ENCODE peak calls at places on chromosomes 11 and 22, in four cellular contexts. Y is HCT116, F is OCI-LY7, L is gastrocnemius medialis. V is an unnamed sample. For H3K36me3, the result is how much of the 10 kb centered on the place peaks cover.

GRCh38 chr11:59463176-59463575 is 6.4 kb downstream of the OR4D6 start:
- DNase-seq in Y (no peak), F (no peak), L (no peak), V (no peak)

GRCh38 chr11:35061516-35062440 is 77.2 kb upstream of the CD44 start:
- DNase-seq in L (no peak), Y (no peak), F (no peak), V (no peak)

GRCh38 chr11:75795276-75796090 is 19.5 kb upstream of the UVRAG start:
- DNase-seq in Y (no peak), F (no peak), L (no peak), V (no peak)

GRCh38 chr11:26947904-26948639 is 45.8 kb upstream of the FIBIN start:
- DNase-seq in Y (no peak), L (no peak), F (no peak), V (no peak)

GRCh38 chr11:26229270-26229669 is 102.7 kb upstream of the ANO3 start:
- DNase-seq in Y (no peak), F (no peak), L (no peak), V (no peak)

GRCh38 chr11:26558191-26558590 is 13.9 kb downstream of the MUC15 start:
- DNase-seq in Y (no peak), F (no peak), L (no peak), V (no peak)

GRCh38 chr11:16924826-16925494 is 89.3 kb downstream of the PLEKHA7 start:
- DNase-seq in L (peak), F (no peak), Y (peak), V (no peak)

GRCh38 chr11:27718346-27718852 is 18.1 kb upstream of the BDNF start:
- DNase-seq in F (no peak), L (no peak), Y (peak), V (no peak)

GRCh38 chr11:134560566-134561347 is 148.7 kb upstream of the B3GAT1 start:
- DNase-seq in Y (no peak), F (no peak), L (no peak), V (no peak)

DNA sequence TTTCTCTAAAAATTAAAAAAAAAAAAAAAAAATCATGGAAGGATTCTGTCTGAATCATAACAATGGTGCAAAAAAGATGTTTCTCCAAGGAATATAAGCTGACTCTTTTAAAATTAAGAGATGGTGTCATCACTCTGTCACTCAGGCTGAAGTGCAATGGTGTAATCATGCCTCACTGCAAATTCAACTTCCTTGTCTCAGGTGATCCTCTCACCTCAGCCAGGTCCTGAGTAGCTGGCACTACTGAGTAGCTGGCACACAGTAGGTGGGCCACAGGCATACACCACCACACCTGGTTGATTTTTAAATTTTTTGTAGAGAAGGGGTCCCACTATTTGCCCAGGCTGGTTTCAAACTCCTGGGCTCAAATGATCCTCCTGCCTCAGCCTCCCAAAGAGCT is 54.8 kb upstream of the YPEL1 start:
- DNase-seq in F (no peak), Y (no peak), L (no peak), V (no peak)
- H3K36me3 ChIP-seq in F (half or more), Y (under half), L (under half), V (under half)

GRCh38 chr11:6653055-6653454 is 2.6 kb downstream of the DCHS1 start:
- DNase-seq in Y (no peak), F (no peak), L (no peak), V (no peak)
- H3K4me3 ChIP-seq in Y (no peak), F (no peak), L (no peak), V (no peak)

DNA sequence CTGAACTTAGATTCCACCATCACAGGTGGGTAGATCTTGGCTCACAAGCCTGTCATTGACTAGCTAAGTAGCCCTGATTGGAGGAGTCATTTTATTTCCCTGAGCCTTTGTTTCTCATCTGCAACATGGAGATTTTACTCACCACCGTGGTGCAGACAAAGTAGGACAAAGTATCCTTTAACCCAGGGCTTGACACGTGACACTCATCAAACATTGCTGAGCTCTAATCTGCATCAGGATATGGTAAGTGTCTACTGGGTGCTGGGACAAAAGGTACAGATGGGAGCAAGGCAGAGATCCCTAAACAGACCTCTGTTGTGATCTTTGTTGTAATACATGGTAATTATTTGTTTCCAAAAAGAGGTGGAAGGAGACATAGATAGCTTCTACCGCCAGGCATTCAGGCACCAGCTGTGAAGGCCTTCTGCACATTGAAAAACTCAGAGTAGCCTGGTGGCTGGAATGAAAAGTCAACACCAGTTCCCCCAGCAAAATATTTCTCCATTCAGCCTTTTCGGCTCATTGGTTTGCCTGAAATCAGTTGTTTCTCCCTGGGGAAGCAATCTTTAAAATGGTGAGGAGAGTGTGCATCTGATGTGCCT is 18.3 kb upstream of the MICAL2 start:
- DNase-seq in F (no peak), Y (no peak), L (no peak), V (no peak)
- H3K36me3 ChIP-seq in F (under half), Y (under half), L (under half), V (under half)

GRCh38 chr11:442611-443081 is 835 bp upstream of the ANO9 start:
- DNase-seq in L (no peak), Y (no peak), F (no peak), V (peak)

GRCh38 chr11:441418-442274 is at the start of gene ANO9:
- DNase-seq in F (peak), L (no peak), Y (no peak), V (peak)

GRCh38 chr11:440065-441042 is 1.5 kb downstream of the ANO9 start:
- DNase-seq in F (no peak), Y (no peak), L (no peak), V (no peak)

GRCh38 chr11:439315-440064 is 2.3 kb downstream of the ANO9 start:
- DNase-seq in L (no peak), F (no peak), Y (no peak), V (no peak)

GRCh38 chr11:441043-441417 is 781 bp downstream of the ANO9 start:
- DNase-seq in Y (no peak), F (no peak), L (no peak), V (no peak)
- H3K4me3 ChIP-seq in Y (peak), F (peak), L (no peak), V (peak)